ENCODE peak calls at places on chromosomes 6 and 20, in eight cellular contexts. C, P, A, Y, B, S, D and O are unnamed samples.

GRCh38 chr6:80197474-80197873 is 91.0 kb downstream of the BCKDHB start:
- DNase-seq in C (no peak), P (no peak), A (no peak), Y (peak; percentile 10), B (no peak), S (peak; percentile 52), D (no peak), O (peak; percentile 71)

GRCh38 chr20:6632187-6632586 is 135.3 kb upstream of the BMP2 start:
- DNase-seq in C (peak; percentile 44), P (no peak), A (peak; percentile 25), Y (no peak), B (no peak), S (peak; percentile 52), D (no peak), O (peak; percentile 14)

GRCh38 chr6:135094403-135094821 is 39.8 kb upstream of the HBS1L start:
- DNase-seq in C (peak; percentile 17), P (no peak), A (no peak), Y (peak; percentile 14), B (no peak), S (no peak), D (no peak), O (no peak)

GRCh38 chr6:43773050-43773956 is 3.3 kb downstream of the VEGFA start:
- DNase-seq in C (peak; percentile 60), P (peak; percentile 86), A (peak; percentile 64), Y (peak; percentile 57), B (peak; percentile 72), S (peak; percentile 77), D (no peak), O (peak; percentile 79)

GRCh38 chr20:14889503-14890125 is 552.2 kb upstream of the FLRT3 start:
- DNase-seq in C (no peak), P (no peak), A (no peak), Y (no peak), B (no peak), S (no peak), D (no peak), O (peak; percentile 6)

GRCh38 chr6:142387997-142388815 is 86.4 kb downstream of the ADGRG6 start:
- DNase-seq in C (peak; percentile 78), P (no peak), A (peak; percentile 73), Y (peak; percentile 74), B (no peak), S (no peak), D (no peak), O (no peak)

GRCh38 chr6:13760948-13761347 is 49.3 kb upstream of the RANBP9 start:
- DNase-seq in C (peak; percentile 81), P (no peak), A (no peak), Y (peak; percentile 21), B (no peak), S (no peak), D (no peak), O (peak; percentile 67)

GRCh38 chr20:47043076-47043475 is 148.4 kb downstream of the EYA2 start:
- DNase-seq in C (peak; percentile 5), P (no peak), A (no peak), Y (peak; percentile 47), B (no peak), S (no peak), D (no peak), O (peak; percentile 26)

GRCh38 chr20:36941403-36941835 is 10.1 kb downstream of the SAMHD1 start:
- DNase-seq in C (no peak), P (no peak), A (no peak), Y (no peak), B (no peak), S (peak; percentile 41), D (no peak), O (peak; percentile 36)

GRCh38 chr6:130377371-130377770 is 11.6 kb downstream of the TMEM200A start:
- DNase-seq in C (no peak), P (no peak), A (no peak), Y (peak; percentile 50), B (no peak), S (no peak), D (no peak), O (peak; percentile 36)

DNA sequence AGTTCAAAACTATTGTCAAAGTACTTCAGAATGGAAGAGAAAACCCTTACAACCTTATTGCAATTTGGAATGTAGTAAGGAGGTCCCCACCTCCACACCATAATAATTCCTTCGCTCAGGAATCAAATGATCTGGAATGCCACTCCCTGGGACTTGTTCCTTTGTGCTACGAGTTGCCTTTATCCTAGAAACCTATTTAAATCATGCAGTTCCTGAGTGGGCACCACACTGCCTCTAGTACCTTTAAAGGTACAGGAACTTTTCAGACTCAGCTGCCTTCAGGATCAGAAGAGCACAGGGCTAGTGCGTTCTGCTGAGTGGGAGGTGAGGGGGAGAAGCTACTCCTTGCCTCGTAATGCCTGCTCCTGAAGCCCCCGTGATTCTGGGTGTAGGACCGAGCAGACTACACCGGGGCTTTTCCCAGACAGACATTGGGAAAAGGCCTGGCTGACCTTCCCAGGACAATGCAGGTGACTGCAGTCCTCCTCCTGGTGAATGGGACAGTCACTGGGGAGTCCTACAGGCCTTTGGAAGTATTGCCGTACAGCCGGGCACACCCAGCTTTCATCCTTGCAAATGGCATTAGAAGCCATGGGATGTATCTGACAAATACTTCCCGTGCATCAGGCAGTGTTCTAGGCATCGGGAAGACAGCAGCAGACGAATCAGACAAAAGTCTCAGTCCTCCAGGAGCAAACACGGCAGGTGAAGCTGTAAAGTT is 11.8 kb upstream of the TUBB2B start:
- DNase-seq in C (no peak), P (no peak), A (no peak), Y (no peak), B (no peak), S (no peak), D (no peak), O (no peak)
- TF ChIP-seq CTCF in C (peak; percentile 33), P (no peak), A (peak; percentile 47), Y (peak; percentile 8), B (peak; percentile 37), S (no peak), D (no peak), O (peak; percentile 7)

GRCh38 chr6:110357298-110357695 is 852 bp downstream of the METTL24 start:
- DNase-seq in C (no peak), P (no peak), A (no peak), Y (no peak), B (no peak), S (no peak), D (no peak), O (no peak)
- H3K4me3 ChIP-seq in C (no peak overlapping the region), P (peak overlapping the region; percentile 45), A (no peak overlapping the region), Y (peak overlapping the region; percentile 2), B (no peak overlapping the region), S (peak overlapping the region; percentile 76), D (peak overlapping the region; percentile 57), O (peak overlapping the region; percentile 41)

GRCh38 chr20:3275064-3275935 is 36.3 kb upstream of the SLC4A11 start:
- DNase-seq in C (no peak), P (no peak), A (no peak), Y (no peak), B (no peak), S (no peak), D (no peak), O (no peak)

GRCh38 chr20:3273371-3273770 is 34.4 kb upstream of the SLC4A11 start:
- DNase-seq in C (no peak), P (no peak), A (no peak), Y (no peak), B (no peak), S (no peak), D (no peak), O (no peak)

GRCh38 chr20:3275966-3276365 is 37.0 kb upstream of the SLC4A11 start:
- DNase-seq in C (peak; percentile 62), P (no peak), A (no peak), Y (no peak), B (no peak), S (no peak), D (no peak), O (no peak)

GRCh38 chr20:3277686-3278465 is 38.9 kb upstream of the SLC4A11 start:
- DNase-seq in C (no peak), P (no peak), A (no peak), Y (no peak), B (no peak), S (no peak), D (no peak), O (no peak)

GRCh38 chr20:3276400-3277015 is 37.5 kb upstream of the SLC4A11 start:
- DNase-seq in C (peak; percentile 62), P (peak; percentile 27), A (peak; percentile 68), Y (peak; percentile 22), B (peak; percentile 36), S (no peak), D (no peak), O (peak; percentile 31)
- TF ChIP-seq CTCF in C (peak; percentile 33), P (peak; percentile 23), A (peak; percentile 87), Y (peak; percentile 30), B (peak; percentile 65), S (no peak), D (no peak), O (no peak)

GRCh38 chr6:97819680-97820079 is 536.7 kb upstream of the MMS22L start:
- DNase-seq in C (no peak), P (no peak), A (no peak), Y (no peak), B (no peak), S (no peak), D (no peak), O (no peak)
- H3K4me3 ChIP-seq in C (no peak overlapping the region), P (no peak overlapping the region), A (no peak overlapping the region), Y (no peak overlapping the region), B (no peak overlapping the region), S (no peak overlapping the region), D (no peak overlapping the region), O (no peak overlapping the region)

DNA sequence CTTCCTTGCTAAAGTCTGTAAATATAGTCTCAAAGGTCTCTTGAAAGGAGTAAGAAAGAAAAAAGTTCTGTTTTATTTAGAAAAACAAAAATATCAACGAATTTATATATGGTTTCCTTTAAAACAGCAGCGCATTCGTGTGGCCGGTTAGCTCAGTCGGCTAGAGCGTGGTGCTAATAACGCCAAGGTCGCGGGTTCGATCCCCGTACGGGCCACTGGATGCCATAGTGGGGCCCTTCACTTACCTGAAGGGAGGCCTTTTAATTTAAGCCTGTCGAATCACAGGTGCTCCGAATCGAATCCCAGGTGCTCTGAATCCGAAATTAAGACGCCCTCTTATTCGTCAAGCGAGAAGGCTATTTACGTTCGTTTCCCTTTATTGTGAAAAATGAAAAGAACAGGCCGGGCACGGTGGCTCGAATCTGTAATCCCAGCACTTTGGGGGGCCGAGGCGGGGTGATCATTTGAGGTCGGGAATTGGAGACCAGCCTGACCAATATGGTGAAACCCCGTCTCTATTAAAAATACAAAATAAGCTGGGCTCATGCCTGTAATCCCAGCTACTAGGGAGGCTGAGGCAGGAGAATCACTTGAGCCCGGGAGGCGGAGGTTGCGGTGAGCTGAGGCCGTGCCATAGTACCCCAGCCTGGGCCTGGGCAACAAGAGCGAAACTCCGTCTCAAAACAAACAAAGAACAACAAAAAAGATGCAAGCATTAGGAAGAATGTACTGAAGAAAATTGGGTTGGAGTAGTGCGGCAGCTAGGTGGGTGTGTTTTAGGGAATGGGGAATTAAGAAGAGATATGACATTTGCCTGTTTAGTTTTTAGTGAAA is 195.8 kb upstream of the ZNF184 start:
- DNase-seq in C (peak; percentile 87), P (peak; percentile 72), A (peak; percentile 66), Y (peak; percentile 77), B (peak; percentile 82), S (no peak), D (no peak), O (peak; percentile 56)
- TF ChIP-seq CTCF in C (no peak), P (no peak), A (no peak), Y (no peak), B (no peak), S (no peak), D (no peak), O (no peak)